ENCODE peak calls at places on chromosomes 13 and 19, in eight cellular contexts. Z, H, W, S, V, J, O and L are unnamed samples.

GRCh38 chr13:51923983-51924539 is 62.3 kb downstream of the CCDC70 start:
- DNase-seq in Z (no peak), H (no peak), W (peak), S (no peak), V (no peak), J (no peak), O (no peak), L (no peak)

GRCh38 chr19:45113628-45114027 is 20.6 kb downstream of the PPP1R37 start:
- DNase-seq in Z (no peak), H (no peak), W (no peak), S (peak), V (no peak), J (no peak), O (no peak), L (no peak)

GRCh38 chr19:16288544-16288943 is 36.1 kb upstream of the KLF2 start:
- DNase-seq in Z (no peak), H (no peak), W (no peak), S (no peak), V (no peak), J (peak), O (no peak), L (no peak)

GRCh38 chr13:26599885-26600284 is 42.4 kb downstream of the WASF3 start:
- DNase-seq in Z (no peak), H (no peak), W (no peak), S (no peak), V (no peak), J (no peak), O (no peak), L (no peak)

GRCh38 chr19:46704379-46705076 is 12.4 kb downstream of the PRKD2 start:
- DNase-seq in Z (peak), H (peak), W (peak), S (peak), V (no peak), J (peak), O (peak), L (peak)

GRCh38 chr13:102878491-102878890 is 32.7 kb downstream of the ERCC5 start:
- DNase-seq in Z (no peak), H (no peak), W (no peak), S (no peak), V (no peak), J (peak), O (no peak), L (no peak)

GRCh38 chr13:78499802-78500201 is 103.5 kb downstream of the POU4F1 start:
- DNase-seq in Z (no peak), H (no peak), W (no peak), S (no peak), V (no peak), J (no peak), O (no peak), L (no peak)

GRCh38 chr13:27960362-27961226 is 8.5 kb downstream of the CDX2 start:
- DNase-seq in Z (no peak), H (peak), W (peak), S (peak), V (no peak), J (peak), O (peak), L (peak)

GRCh38 chr13:42970824-42971669 is 21.0 kb downstream of the EPSTI1 start:
- DNase-seq in Z (no peak), H (peak), W (peak), S (no peak), V (no peak), J (peak), O (no peak), L (no peak)

GRCh38 chr19:23558541-23558940 is 128.5 kb downstream of the ZNF675 start:
- DNase-seq in Z (no peak), H (no peak), W (no peak), S (no peak), V (no peak), J (no peak), O (no peak), L (no peak)

GRCh38 chr13:30730526-30730925 is 4.8 kb upstream of the ALOX5AP start:
- DNase-seq in Z (no peak), H (no peak), W (peak), S (no peak), V (no peak), J (no peak), O (no peak), L (no peak)

DNA sequence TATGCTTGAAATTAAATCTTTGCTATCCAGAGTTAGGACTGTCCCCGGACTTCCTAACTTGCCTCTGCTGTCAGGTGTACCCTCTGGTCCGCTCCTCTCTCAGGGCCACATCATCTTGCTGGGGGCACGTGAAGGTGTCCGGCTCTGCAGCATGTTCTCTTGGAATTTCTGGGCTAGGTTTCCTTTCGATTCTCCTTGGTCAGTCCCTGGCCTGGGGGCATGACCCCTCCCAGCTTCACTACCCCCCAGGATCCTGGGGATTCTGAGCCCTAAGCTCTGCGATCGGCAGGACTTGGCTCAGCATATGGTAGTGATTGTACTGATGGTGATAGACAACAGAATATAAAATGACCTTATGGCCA is 5.1 kb upstream of the GPI start:
- DNase-seq in Z (no peak), H (no peak), W (no peak), S (no peak), V (no peak), J (no peak), O (no peak), L (no peak)
- H3K4me3 ChIP-seq in Z (no peak), H (peak), W (peak), S (no peak), V (peak), J (peak), O (peak), L (peak)

GRCh38 chr19:9345005-9345404 is 17.8 kb upstream of the ZNF177 start:
- DNase-seq in Z (no peak), H (no peak), W (no peak), S (no peak), V (no peak), J (no peak), O (no peak), L (no peak)
- H3K4me3 ChIP-seq in Z (no peak), H (no peak), W (peak), S (no peak), V (no peak), J (no peak), O (no peak), L (no peak)

DNA sequence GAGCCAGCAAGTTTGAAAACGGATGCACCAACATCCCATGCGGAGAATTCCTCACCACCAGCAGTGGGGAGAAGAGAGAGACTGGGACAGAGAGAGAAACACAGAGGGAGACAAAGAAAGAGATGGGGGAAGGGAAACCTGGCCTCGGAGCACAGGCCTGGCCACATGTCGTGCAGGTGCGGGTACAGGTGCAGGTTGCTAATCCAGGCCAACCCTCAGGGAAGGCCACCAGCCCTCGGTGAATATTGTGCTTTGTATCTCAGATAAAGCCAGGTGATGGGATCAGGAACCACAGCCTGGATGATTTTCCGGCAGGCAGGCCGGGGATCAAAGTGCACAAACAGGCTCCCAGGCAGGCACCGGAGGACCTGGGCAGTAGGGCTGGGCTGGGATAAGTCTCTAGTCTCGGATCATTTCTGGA is 3.8 kb downstream of the GAS6 start:
- DNase-seq in Z (no peak), H (no peak), W (peak), S (peak), V (no peak), J (no peak), O (no peak), L (no peak)
- H3K4me3 ChIP-seq in Z (no peak), H (no peak), W (peak), S (no peak), V (no peak), J (no peak), O (no peak), L (no peak)

DNA sequence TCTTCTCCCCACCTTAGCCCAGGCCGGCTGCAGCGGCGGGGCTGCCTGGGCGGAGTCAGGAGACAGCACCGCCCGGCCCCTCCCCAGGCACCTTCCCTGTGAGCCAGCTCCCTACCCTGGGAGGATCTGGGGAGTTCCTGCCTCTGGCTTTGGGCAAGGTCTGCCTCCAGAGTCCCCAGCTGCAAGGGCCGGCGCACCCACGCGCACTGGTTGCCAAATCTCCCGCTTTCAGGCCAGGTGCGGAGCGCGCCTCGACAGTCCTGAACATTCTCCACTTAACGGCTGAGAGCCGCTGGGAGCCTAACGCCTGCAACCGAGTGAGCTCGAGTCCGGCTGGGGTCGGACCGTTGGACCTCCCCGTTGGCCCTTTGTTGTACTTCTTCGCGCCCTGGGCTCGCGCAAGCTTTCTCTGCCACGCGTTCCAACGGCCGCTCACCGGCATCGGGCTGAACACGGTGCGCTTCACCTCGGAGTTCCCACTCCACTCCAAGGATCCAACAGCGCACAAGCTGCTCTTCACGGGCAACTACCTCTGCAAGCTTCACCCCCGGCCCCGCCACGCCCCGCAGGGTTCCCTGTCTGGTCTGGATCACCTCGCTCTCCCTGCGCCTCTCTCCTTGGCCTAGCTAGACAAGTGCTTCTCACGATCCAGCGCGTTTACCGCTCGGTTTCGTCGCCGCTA is 21.7 kb upstream of the ZNF30 start:
- DNase-seq in Z (no peak), H (peak), W (peak), S (no peak), V (no peak), J (no peak), O (no peak), L (peak)
- H3K4me3 ChIP-seq in Z (no peak), H (no peak), W (peak), S (no peak), V (no peak), J (no peak), O (no peak), L (no peak)

GRCh38 chr19:30669329-30670010 is 297.3 kb downstream of the ZNF536 start:
- DNase-seq in Z (peak), H (peak), W (peak), S (peak), V (no peak), J (peak), O (peak), L (peak)
- H3K4me3 ChIP-seq in Z (no peak), H (no peak), W (no peak), S (no peak), V (no peak), J (no peak), O (no peak), L (no peak)

GRCh38 chr13:21671793-21672680 is 1.2 kb downstream of the FGF9 start:
- DNase-seq in Z (no peak), H (peak), W (peak), S (no peak), V (no peak), J (no peak), O (no peak), L (no peak)
- H3K4me3 ChIP-seq in Z (no peak), H (peak), W (peak), S (peak), V (no peak), J (no peak), O (peak), L (peak)

DNA sequence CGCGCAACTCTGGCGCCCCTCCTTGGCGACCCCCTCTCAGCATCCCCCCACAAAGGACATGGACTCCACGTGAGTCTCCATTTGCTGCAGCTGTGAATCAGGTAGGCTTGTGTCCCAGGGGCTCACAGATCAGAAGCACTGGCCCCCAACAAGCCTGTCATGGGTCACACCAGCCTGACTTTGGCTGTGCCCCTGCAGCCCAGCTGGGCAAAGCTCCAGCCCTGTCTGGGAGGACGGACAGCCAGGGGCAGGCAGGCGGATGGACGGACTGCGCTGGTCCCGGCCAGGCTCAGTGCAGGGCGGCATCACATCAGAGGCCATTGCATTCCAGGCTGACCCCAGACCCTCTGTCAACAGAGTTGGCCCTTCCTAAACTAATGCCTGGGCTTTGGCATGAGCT is 28.4 kb upstream of the ISYNA1 start:
- DNase-seq in Z (no peak), H (no peak), W (no peak), S (no peak), V (no peak), J (no peak), O (no peak), L (peak)
- H3K4me3 ChIP-seq in Z (no peak), H (no peak), W (no peak), S (no peak), V (no peak), J (no peak), O (no peak), L (no peak)

DNA sequence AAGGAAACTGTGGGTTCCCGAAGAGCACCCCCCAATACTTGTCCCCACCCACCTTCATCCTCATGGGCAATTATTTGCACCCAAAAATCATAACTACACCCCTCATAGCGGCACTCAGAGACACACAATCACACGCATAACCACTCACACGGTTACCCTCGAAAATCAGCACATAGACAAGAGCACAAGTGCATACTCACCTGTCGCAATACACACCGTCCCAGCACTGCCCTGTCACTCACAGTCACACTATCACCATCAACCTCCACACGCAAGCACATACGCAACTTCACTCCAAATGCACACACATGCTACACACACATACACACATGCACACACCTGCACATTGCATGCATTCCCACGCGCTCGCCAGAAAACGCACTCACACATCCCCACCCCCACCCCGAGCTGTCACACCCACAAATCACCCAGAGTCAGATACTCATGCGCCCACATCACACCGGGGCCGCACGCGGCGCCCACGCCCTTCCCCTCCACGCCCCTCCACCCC is 535 bp downstream of the COL5A3 start:
- DNase-seq in Z (no peak), H (no peak), W (no peak), S (no peak), V (no peak), J (no peak), O (no peak), L (no peak)
- H3K4me3 ChIP-seq in Z (peak), H (no peak), W (no peak), S (peak), V (peak), J (no peak), O (peak), L (peak)

GRCh38 chr19:11598746-11599145 is 1.5 kb downstream of the ZNF627 start:
- DNase-seq in Z (no peak), H (no peak), W (no peak), S (no peak), V (no peak), J (no peak), O (no peak), L (no peak)
- H3K4me3 ChIP-seq in Z (no peak), H (peak), W (peak), S (no peak), V (no peak), J (no peak), O (peak), L (no peak)